ENCODE peak calls at places on chromosomes 1 and 21, in seven cellular contexts. P, Q, J, Z, S, G and T are unnamed samples.

GRCh38 chr1:229579101-229579651 is 20.7 kb upstream of the ABCB10 start:
- DNase-seq in P (no peak), Q (peak), J (peak), Z (no peak), S (no peak), G (no peak), T (no peak)

GRCh38 chr1:2053217-2053616 is 3.0 kb downstream of the PRKCZ start:
- DNase-seq in P (no peak), Q (no peak), J (no peak), Z (no peak), S (no peak), G (no peak), T (no peak)

GRCh38 chr1:194230351-194231144 is 1044.1 kb upstream of the B3GALT2 start:
- DNase-seq in P (no peak), Q (no peak), J (no peak), Z (no peak), S (no peak), G (peak), T (no peak)

GRCh38 chr21:45859041-45859761 is 122.4 kb upstream of the COL6A1 start:
- DNase-seq in P (no peak), Q (no peak), J (no peak), Z (no peak), S (no peak), G (peak), T (peak)

GRCh38 chr1:28437260-28437923 is 67.9 kb downstream of the PHACTR4 start:
- DNase-seq in P (no peak), Q (peak), J (peak), Z (peak), S (no peak), G (no peak), T (no peak)

GRCh38 chr1:89274431-89274857 is 1.8 kb upstream of the GBP5 start:
- DNase-seq in P (no peak), Q (peak), J (no peak), Z (no peak), S (no peak), G (no peak), T (no peak)

GRCh38 chr21:38596264-38597042 is 98.2 kb upstream of the ERG start:
- DNase-seq in P (no peak), Q (no peak), J (no peak), Z (no peak), S (no peak), G (no peak), T (no peak)

GRCh38 chr1:152013664-152014237 is 20.1 kb upstream of the S100A10 start:
- DNase-seq in P (peak), Q (peak), J (peak), Z (peak), S (no peak), G (no peak), T (no peak)

GRCh38 chr21:42596657-42597056 is 56.8 kb upstream of the PDE9A start:
- DNase-seq in P (no peak), Q (no peak), J (no peak), Z (no peak), S (no peak), G (no peak), T (no peak)

GRCh38 chr1:2800664-2801045 is 838 bp downstream of the TTC34 start:
- DNase-seq in P (no peak), Q (no peak), J (no peak), Z (no peak), S (no peak), G (peak), T (peak)

GRCh38 chr21:25171438-25171837 is 435.8 kb downstream of the MRPL39 start:
- DNase-seq in P (no peak), Q (no peak), J (no peak), Z (no peak), S (no peak), G (no peak), T (no peak)

DNA sequence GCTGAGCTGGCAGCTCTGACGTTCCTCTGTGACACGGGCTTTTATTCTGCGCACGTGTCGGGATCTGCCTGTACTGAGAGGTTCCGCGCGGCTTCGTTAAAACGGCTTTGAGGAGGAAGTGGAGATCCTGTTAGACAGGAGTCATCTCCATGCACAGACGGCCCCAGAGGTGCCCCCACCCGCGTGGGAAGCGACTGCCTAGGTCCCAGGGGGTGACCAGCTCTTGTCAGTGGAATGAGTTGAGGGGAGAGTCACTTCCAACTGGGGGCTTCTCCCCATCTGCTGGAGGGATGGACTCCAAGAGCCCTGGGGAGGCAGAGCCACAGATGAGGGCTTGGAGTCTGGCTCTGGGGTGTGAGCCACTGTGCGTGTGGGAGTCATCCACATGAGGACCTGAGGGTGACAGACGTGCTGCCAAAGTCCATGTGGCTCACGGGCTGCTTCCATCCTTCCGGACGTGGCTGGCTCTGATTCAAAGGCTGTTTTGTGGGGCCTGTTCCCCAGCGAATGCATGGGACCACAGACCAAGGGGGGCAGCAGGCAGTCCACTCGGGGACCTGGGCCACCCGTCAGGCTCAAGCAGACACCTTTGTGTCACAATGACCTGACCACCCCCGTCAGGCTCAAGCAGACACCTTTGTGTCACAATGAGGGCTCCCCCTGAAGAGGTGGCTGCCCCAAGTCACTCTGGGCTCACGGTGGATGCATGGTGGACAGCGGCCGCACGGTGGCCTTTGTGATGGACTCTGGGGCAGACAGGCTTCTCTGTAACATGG is 26.8 kb downstream of the PTTG1IP start:
- DNase-seq in P (no peak), Q (peak), J (no peak), Z (peak), S (no peak), G (peak), T (no peak)
- TF ChIP-seq POLR2AphosphoS5 in P (no peak), Q (peak), J (no peak), Z (no peak), S (no peak), G (no peak), T (peak)

DNA sequence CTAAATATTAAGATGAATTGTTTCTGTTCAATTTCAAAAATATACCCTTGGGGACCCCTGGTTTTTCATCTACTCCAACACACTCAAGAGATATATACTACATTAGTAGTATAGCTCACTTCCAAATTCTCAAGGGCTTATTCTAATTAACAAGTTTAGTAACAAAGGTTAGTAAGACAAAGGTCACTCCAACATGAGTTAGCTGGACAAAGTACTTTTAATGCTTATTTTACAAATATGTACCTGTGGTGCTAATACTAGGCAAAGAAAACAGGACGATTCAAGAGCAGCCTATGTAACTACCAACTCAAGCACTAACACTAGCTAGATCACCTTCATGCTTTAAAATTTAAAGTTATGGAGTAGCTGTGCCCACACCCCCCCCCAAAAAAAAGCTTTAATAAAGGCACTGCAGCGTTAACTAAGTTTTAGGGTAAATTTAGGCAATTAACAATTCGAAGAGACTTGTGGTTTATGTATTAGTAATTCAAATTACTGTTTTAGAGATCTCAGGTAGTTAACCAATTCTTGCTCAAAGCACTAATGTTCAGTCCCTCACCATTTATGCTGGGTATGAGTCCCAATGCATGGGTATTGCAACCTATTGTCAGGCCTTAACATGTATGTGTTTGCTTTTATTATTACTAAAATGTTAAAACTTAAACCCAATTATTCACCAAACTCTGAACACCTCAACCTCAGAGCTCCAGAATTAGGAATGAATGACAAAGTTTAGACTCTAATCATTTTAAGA is 14.1 kb downstream of the HNRNPU start:
- DNase-seq in P (no peak), Q (no peak), J (no peak), Z (no peak), S (no peak), G (no peak), T (no peak)
- TF ChIP-seq POLR2A in P (peak), Q (no peak), J (no peak), Z (no peak), S (no peak), G (no peak), T (no peak)

GRCh38 chr1:211885746-211886522 is 55.4 kb upstream of the LPGAT1 start:
- DNase-seq in P (no peak), Q (no peak), J (no peak), Z (no peak), S (no peak), G (no peak), T (no peak)
- H3K27ac ChIP-seq in P (no peak), Q (no peak), J (no peak), Z (no peak), S (no peak), G (no peak), T (no peak)

DNA sequence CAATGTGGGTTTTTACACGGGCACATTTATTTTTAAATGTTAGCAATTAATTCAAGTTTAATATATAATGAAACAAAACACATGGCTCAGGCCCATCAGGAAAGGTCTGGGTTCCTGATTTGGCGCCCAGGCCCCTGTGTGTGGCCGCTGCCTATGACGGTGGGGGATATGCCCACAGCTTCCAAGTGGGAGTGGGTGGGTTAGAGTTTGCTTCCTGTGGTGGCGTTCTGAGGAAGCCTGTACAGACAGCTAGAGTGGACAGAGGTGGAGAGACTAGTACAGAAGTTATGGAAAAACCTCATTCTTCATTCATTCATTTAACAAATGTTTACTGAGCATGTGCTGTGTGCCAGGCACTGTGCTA is 22.4 kb upstream of the EPS8L3 start:
- DNase-seq in P (no peak), Q (no peak), J (no peak), Z (peak), S (no peak), G (no peak), T (peak)
- TF ChIP-seq POLR2AphosphoS5 in P (no peak), Q (no peak), J (no peak), Z (no peak), S (no peak), G (no peak), T (no peak)

GRCh38 chr1:112712191-112712590 is 2.9 kb downstream of the PPM1J start:
- DNase-seq in P (no peak), Q (no peak), J (no peak), Z (no peak), S (no peak), G (peak), T (no peak)

GRCh38 chr1:112713466-112714312 is 1.4 kb downstream of the PPM1J start:
- DNase-seq in P (no peak), Q (no peak), J (no peak), Z (no peak), S (no peak), G (peak), T (no peak)

GRCh38 chr1:112711672-112712071 is 3.5 kb downstream of the PPM1J start:
- DNase-seq in P (no peak), Q (no peak), J (no peak), Z (no peak), S (no peak), G (peak), T (no peak)

GRCh38 chr1:112711041-112711440 is 4.1 kb downstream of the PPM1J start:
- DNase-seq in P (no peak), Q (no peak), J (no peak), Z (no peak), S (no peak), G (peak), T (no peak)

GRCh38 chr1:112712701-112713128 is 2.4 kb downstream of the PPM1J start:
- DNase-seq in P (no peak), Q (no peak), J (no peak), Z (no peak), S (no peak), G (peak), T (no peak)
- TF ChIP-seq POLR2A in P (no peak), Q (no peak), J (no peak), Z (no peak), S (no peak), G (no peak), T (no peak)

DNA sequence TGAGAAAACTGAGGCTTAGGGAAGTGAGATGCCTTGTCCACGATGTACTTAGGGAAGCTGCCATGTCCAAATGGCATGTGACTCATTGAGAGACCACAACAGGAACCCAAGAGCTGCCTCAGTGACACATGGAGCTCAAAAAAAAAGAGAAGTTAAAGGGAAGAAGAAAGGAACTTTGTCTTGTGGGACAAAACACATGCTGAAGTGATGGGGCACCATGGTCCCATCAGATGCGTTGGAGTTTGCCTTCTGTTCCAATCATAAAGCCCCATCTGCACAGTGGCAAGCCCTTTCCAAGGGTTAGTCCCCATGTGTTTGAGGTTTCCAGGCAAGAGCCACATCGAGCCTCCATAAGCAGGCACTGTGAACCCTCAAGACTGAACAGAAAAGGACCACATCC is 8.0 kb downstream of the MED8 start:
- DNase-seq in P (no peak), Q (no peak), J (no peak), Z (no peak), S (no peak), G (no peak), T (no peak)
- H3K27ac ChIP-seq in P (no peak), Q (no peak), J (no peak), Z (no peak), S (no peak), G (no peak), T (no peak)

GRCh38 chr21:15815285-15815684 is 85.5 kb downstream of the USP25 start:
- DNase-seq in P (no peak), Q (no peak), J (no peak), Z (no peak), S (no peak), G (no peak), T (no peak)
- TF ChIP-seq POLR2AphosphoS5 in P (no peak), Q (no peak), J (no peak), Z (no peak), S (no peak), G (no peak), T (no peak)

GRCh38 chr21:34545079-34545884 is 33.3 kb upstream of the KCNE1 start:
- DNase-seq in P (no peak), Q (no peak), J (peak), Z (peak), S (no peak), G (no peak), T (no peak)
- TF ChIP-seq POLR2A in P (no peak), Q (no peak), J (no peak), Z (no peak), S (no peak), G (no peak), T (no peak)

DNA sequence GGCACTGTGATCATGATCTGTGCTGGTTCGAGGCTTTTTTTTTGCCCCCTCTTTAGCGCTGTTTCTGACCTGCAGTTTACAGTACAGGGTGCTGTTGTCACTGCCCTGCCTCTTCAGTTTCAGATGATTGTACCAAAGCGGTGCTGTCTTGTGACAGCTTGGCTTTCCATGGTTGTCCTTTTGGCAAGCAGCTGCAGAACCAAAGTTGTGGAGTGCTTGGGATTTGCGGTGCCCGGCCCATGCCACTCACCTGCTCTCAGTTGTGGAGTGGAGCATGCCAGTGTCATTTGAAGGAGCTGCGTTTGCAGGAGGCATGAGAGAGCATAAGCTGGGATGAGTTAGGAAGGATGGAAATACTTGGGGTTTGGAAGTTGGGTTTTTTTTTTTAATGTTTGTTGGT is 48.4 kb downstream of the DOP1B start:
- DNase-seq in P (no peak), Q (no peak), J (no peak), Z (no peak), S (no peak), G (no peak), T (no peak)
- H3K27ac ChIP-seq in P (no peak), Q (no peak), J (no peak), Z (no peak), S (no peak), G (no peak), T (no peak)